ENCODE peak calls at places on chromosomes 12 and 14, in four cellular contexts. One of them, this sample, is unnamed.

GRCh38 chr14:76090611-76091010 is 61.1 kb upstream of the GPATCH2L start:
- DNase-seq in HCT116: no peak
- DNase-seq in NB4: no peak
- DNase-seq in AG04449: no peak
- DNase-seq in this sample: no peak

GRCh38 chr14:93905623-93906022 is 21.5 kb upstream of the FAM181A start:
- DNase-seq in HCT116: no peak
- DNase-seq in NB4: no peak
- DNase-seq in AG04449: no peak
- DNase-seq in this sample: no peak

GRCh38 chr14:73786632-73786941 is 65.0 kb upstream of the PTGR2 start:
- DNase-seq in HCT116: no peak
- DNase-seq in NB4: peak; percentile 76
- DNase-seq in AG04449: no peak
- DNase-seq in this sample: peak; percentile 28

GRCh38 chr14:88492272-88493089 is 62.3 kb downstream of the PTPN21 start:
- DNase-seq in HCT116: peak; percentile 48
- DNase-seq in NB4: peak; percentile 82
- DNase-seq in AG04449: peak; percentile 26
- DNase-seq in this sample: peak; percentile 84

GRCh38 chr12:126512916-126513913 is 1448.0 kb downstream of the AACS start:
- DNase-seq in HCT116: no peak
- DNase-seq in NB4: no peak
- DNase-seq in AG04449: no peak
- DNase-seq in this sample: no peak

GRCh38 chr14:29668201-29668600 is 259.4 kb downstream of the PRKD1 start:
- DNase-seq in HCT116: no peak
- DNase-seq in NB4: no peak
- DNase-seq in AG04449: no peak
- DNase-seq in this sample: no peak

GRCh38 chr12:91140660-91141045 is 29.4 kb upstream of the LUM start:
- DNase-seq in HCT116: no peak
- DNase-seq in NB4: no peak
- DNase-seq in AG04449: no peak
- DNase-seq in this sample: no peak

GRCh38 chr12:87756111-87756510 is 273.1 kb downstream of the C12orf50 start:
- DNase-seq in HCT116: no peak
- DNase-seq in NB4: peak; percentile 79
- DNase-seq in AG04449: peak; percentile 98
- DNase-seq in this sample: no peak

GRCh38 chr14:82604819-82605218 is 1071.2 kb upstream of the SEL1L start:
- DNase-seq in HCT116: no peak
- DNase-seq in NB4: no peak
- DNase-seq in AG04449: no peak
- DNase-seq in this sample: no peak

DNA sequence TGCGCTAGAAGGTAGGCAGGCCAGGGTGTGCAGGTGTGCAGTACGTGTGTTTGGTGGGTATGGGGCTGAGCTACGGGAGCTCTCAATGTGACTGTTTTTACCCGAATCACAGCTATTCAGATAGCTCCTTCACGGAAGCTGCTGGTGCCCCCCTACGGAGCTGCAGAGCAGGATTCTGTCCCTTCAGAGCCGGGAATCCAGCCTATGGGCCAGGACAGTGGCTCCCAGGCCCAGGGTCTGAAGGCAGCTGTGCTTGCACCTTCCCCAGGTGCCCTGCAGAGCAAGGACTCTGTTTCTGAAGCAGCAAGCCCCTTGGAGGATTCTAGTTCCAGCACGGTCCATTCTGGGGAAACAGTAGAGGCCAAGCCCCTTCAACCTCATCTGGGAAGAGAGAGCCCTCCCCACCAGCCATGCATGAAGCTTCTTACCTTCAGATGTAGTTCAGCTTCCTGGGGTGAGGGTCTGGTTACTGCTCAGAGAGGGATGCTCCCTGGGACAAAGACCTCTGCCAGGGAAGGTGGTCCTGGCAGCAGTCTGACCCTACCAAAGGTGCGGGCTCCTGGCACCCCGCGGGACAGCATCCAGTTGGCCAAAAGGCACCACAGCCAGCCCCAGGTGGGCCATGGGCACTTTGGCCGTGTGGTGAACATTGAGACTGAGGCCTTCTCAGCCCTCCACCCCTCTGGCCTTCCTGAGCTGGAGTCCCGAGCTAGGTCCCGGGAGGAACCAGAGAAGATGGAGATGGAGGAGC is 29.1 kb downstream of the PLEKHH1 start:
- DNase-seq in HCT116: no peak
- DNase-seq in NB4: no peak
- DNase-seq in AG04449: no peak
- DNase-seq in this sample: no peak
- TF ChIP-seq CTCF in HCT116: no peak
- TF ChIP-seq CTCF in NB4: no peak
- TF ChIP-seq CTCF in AG04449: no peak
- TF ChIP-seq CTCF in this sample: no peak

GRCh38 chr12:67068204-67068731 is 200.9 kb upstream of the CAND1 start:
- DNase-seq in HCT116: no peak
- DNase-seq in NB4: no peak
- DNase-seq in AG04449: no peak
- DNase-seq in this sample: peak; percentile 41
- TF ChIP-seq CTCF in HCT116: no peak
- TF ChIP-seq CTCF in NB4: no peak
- TF ChIP-seq CTCF in AG04449: no peak
- TF ChIP-seq CTCF in this sample: no peak

GRCh38 chr14:21024668-21025373 is at the start of gene NDRG2:
- DNase-seq in HCT116: no peak
- DNase-seq in NB4: peak; percentile 72
- DNase-seq in AG04449: no peak
- DNase-seq in this sample: peak; percentile 69
- TF ChIP-seq CTCF in HCT116: no peak
- TF ChIP-seq CTCF in NB4: no peak
- TF ChIP-seq CTCF in AG04449: no peak
- TF ChIP-seq CTCF in this sample: no peak

DNA sequence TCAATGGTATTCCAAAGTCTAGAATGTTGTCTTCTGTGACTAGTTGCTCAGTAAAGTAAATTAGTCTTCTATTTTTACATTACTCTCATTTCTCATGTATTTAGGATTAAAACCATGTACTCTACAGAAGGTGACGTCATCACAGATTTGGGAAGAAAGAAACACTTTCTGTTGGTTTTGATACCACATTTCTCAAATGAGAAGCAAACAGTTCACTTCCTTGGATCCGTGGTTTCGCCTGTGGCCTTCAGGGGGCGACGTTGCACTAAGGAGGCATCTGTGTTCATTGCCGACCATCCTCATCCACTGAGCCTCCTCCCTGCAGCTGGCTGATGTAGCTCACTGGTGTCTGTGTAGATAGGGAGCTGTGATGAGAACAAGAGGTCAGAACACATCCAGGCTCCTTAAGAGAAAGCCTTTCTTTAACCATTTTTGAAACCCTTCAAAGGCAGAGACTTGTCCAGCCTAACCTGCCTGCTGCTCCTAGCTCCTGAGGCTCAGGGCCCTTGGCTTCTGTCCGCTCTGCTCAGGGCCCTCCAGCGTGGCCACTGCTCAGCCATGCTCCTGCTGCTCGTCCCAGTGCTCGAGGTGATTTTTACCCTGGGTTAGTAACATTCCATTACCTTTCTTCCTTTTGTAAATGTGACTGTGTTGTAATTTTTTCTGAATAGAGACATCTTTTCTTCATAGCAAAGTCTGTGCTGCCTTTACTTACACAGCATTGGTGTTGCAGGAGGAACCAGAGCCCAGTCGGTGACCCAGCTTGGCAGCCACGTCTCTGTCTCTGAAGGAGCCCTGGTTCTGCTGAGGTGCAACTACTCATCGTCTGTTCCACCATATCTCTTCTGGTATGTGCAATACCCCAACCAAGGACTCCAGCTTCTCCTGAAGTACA is 220.6 kb upstream of the OR4E1 start:
- DNase-seq in HCT116: no peak
- DNase-seq in NB4: peak; percentile 3
- DNase-seq in AG04449: no peak
- DNase-seq in this sample: peak; percentile 36
- TF ChIP-seq CTCF in HCT116: peak; percentile 63
- TF ChIP-seq CTCF in NB4: peak; percentile 40
- TF ChIP-seq CTCF in AG04449: no peak
- TF ChIP-seq CTCF in this sample: peak; percentile 41

GRCh38 chr14:24092110-24092959 is 1.8 kb upstream of the PCK2 start:
- DNase-seq in HCT116: no peak
- DNase-seq in NB4: no peak
- DNase-seq in AG04449: no peak
- DNase-seq in this sample: no peak

GRCh38 chr14:24092960-24093900 is 881 bp upstream of the PCK2 start:
- DNase-seq in HCT116: no peak
- DNase-seq in NB4: no peak
- DNase-seq in AG04449: no peak
- DNase-seq in this sample: no peak

GRCh38 chr14:24095196-24096068 is 1.3 kb downstream of the PCK2 start:
- DNase-seq in HCT116: no peak
- DNase-seq in NB4: peak; percentile 90
- DNase-seq in AG04449: no peak
- DNase-seq in this sample: peak; percentile 34

GRCh38 chr14:24094839-24095195 is 706 bp downstream of the PCK2 start:
- DNase-seq in HCT116: no peak
- DNase-seq in NB4: no peak
- DNase-seq in AG04449: no peak
- DNase-seq in this sample: no peak

DNA sequence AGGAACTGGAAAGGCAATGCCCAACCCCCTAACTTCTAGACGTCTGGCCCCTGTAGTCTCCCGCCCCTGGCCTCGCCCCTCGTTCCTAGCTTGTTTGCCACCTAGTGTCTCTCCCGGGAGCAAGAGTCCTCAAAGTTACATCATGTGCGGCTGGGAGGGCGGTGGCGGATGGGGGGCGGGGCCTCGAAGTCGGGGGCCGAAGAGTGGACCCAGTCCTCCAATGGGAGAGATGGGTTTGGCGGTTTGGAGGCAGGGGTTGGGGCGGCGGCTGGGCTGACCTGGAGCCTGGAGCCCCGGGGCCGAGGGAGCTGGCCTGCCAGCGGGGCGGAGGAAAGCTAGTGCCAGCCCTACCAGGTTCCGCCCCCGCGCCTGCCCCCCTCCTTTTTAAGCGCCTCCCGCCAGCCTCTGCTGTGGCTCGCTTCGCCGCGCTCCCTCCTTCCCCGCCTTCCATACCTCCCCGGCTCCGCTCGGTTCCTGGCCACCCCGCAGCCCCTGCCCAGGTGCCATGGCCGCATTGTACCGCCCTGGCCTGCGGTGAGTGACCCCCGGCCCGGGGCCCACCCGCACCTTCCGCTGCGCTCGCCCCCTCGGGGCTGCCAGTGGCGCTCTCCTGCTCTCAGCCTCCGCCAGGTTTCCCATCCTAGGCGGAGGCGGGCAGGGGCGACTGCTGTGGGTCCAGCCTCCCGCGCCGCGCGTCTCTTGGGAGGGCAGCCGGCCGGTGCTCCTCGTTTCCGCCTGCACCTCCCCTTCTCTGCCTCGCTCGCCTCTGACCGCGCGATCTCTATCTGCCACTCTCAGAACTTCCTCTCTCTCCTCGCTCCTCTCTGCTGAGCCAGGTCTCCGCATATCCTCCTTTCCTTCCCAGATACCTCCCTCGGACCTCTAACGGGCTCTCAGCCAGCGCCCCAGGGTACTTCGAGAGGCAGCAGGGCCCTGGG is at the start of gene PCK2:
- DNase-seq in HCT116: peak; percentile 85
- DNase-seq in NB4: peak; percentile 98
- DNase-seq in AG04449: peak; percentile 63
- DNase-seq in this sample: peak; percentile 96
- TF ChIP-seq CTCF in HCT116: no peak
- TF ChIP-seq CTCF in NB4: no peak
- TF ChIP-seq CTCF in AG04449: peak; percentile 9
- TF ChIP-seq CTCF in this sample: no peak

GRCh38 chr14:21933681-21934080 is 260.1 kb upstream of the OR4E1 start:
- DNase-seq in HCT116: no peak
- DNase-seq in NB4: no peak
- DNase-seq in AG04449: no peak
- DNase-seq in this sample: no peak
- TF ChIP-seq CTCF in HCT116: peak; percentile 30
- TF ChIP-seq CTCF in NB4: no peak
- TF ChIP-seq CTCF in AG04449: no peak
- TF ChIP-seq CTCF in this sample: peak; percentile 19

GRCh38 chr12:132562489-132563045 is 47.8 kb downstream of the LRCOL1 start:
- DNase-seq in HCT116: no peak
- DNase-seq in NB4: no peak
- DNase-seq in AG04449: no peak
- DNase-seq in this sample: no peak

GRCh38 chr12:132560421-132560830 is 50.0 kb downstream of the LRCOL1 start:
- DNase-seq in HCT116: no peak
- DNase-seq in NB4: peak; percentile 66
- DNase-seq in AG04449: no peak
- DNase-seq in this sample: peak; percentile 61

GRCh38 chr12:132559652-132560420 is 50.5 kb downstream of the LRCOL1 start:
- DNase-seq in HCT116: peak; percentile 18
- DNase-seq in NB4: peak; percentile 87
- DNase-seq in AG04449: no peak
- DNase-seq in this sample: peak; percentile 81

GRCh38 chr12:132560831-132561783 is 49.3 kb downstream of the LRCOL1 start:
- DNase-seq in HCT116: peak; percentile 75
- DNase-seq in NB4: peak; percentile 94
- DNase-seq in AG04449: no peak
- DNase-seq in this sample: peak; percentile 92

GRCh38 chr12:132561784-132562156 is 48.6 kb downstream of the LRCOL1 start:
- DNase-seq in HCT116: no peak
- DNase-seq in NB4: peak; percentile 65
- DNase-seq in AG04449: no peak
- DNase-seq in this sample: peak; percentile 84
- TF ChIP-seq CTCF in HCT116: peak; percentile 63
- TF ChIP-seq CTCF in NB4: peak; percentile 60
- TF ChIP-seq CTCF in AG04449: peak; percentile 56
- TF ChIP-seq CTCF in this sample: peak; percentile 33

DNA sequence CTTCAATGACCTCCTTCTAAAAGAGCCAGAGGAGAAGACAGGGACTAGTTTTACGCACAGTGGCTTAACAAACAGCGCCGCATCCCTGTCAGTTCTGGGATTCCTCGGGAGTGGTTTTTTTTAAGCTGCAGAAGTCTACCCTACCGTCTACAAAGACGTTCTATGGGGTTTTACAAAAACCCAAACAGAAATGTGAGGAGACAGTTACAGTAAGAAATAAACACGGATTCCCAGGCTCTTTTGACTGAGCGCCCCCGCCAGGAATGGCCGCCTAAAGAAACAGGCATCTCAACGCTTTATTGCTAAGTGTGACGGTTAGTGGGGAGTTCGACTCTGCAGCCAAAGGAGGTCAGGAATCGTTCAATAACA is 484 bp downstream of the ALKBH1 start:
- DNase-seq in HCT116: no peak
- DNase-seq in NB4: peak; percentile 56
- DNase-seq in AG04449: peak; percentile 9
- DNase-seq in this sample: peak; percentile 16
- TF ChIP-seq CTCF in HCT116: peak; percentile 23
- TF ChIP-seq CTCF in NB4: peak; percentile 14
- TF ChIP-seq CTCF in AG04449: peak; percentile 36
- TF ChIP-seq CTCF in this sample: peak; percentile 19